ENCODE peak calls at places on chromosomes 16 and 17, in four cellular contexts. One of them, this sample, is unnamed.

GRCh38 chr16:14301150-14302030 is 230.3 kb downstream of the MRTFB start:
- DNase-seq in colonic mucosa: peak; percentile 36
- DNase-seq in testis: no peak
- DNase-seq in CD8-positive, alpha-beta T cell: no peak
- DNase-seq in this sample: peak; percentile 36

GRCh38 chr17:77690271-77691161 is 268.0 kb upstream of the TNRC6C start:
- DNase-seq in colonic mucosa: no peak
- DNase-seq in CD8-positive, alpha-beta T cell: peak; percentile 13
- DNase-seq in testis: no peak
- DNase-seq in this sample: no peak

GRCh38 chr16:15041260-15042011 is 14.4 kb downstream of the NTAN1 start:
- DNase-seq in CD8-positive, alpha-beta T cell: no peak
- DNase-seq in testis: peak; percentile 90
- DNase-seq in colonic mucosa: peak; percentile 78
- DNase-seq in this sample: no peak

GRCh38 chr17:61583660-61584264 is 7.3 kb downstream of the NACA2 start:
- DNase-seq in testis: no peak
- DNase-seq in colonic mucosa: no peak
- DNase-seq in CD8-positive, alpha-beta T cell: no peak
- DNase-seq in this sample: no peak

GRCh38 chr16:14193316-14193871 is 122.3 kb downstream of the MRTFB start:
- DNase-seq in testis: no peak
- DNase-seq in CD8-positive, alpha-beta T cell: no peak
- DNase-seq in colonic mucosa: no peak
- DNase-seq in this sample: no peak

GRCh38 chr16:53022374-53022773 is 30.3 kb downstream of the CHD9NB start:
- DNase-seq in colonic mucosa: peak; percentile 34
- DNase-seq in testis: peak; percentile 62
- DNase-seq in CD8-positive, alpha-beta T cell: no peak
- DNase-seq in this sample: no peak

GRCh38 chr17:80104956-80105375 is 3.6 kb downstream of the GAA start:
- DNase-seq in CD8-positive, alpha-beta T cell: no peak
- DNase-seq in testis: no peak
- DNase-seq in colonic mucosa: no peak
- DNase-seq in this sample: no peak

GRCh38 chr17:55624789-55625433 is 97.8 kb downstream of the TMEM100 start:
- DNase-seq in testis: no peak
- DNase-seq in colonic mucosa: no peak
- DNase-seq in CD8-positive, alpha-beta T cell: no peak
- DNase-seq in this sample: no peak

GRCh38 chr16:64153718-64154117 is 968.1 kb downstream of the CDH11 start:
- DNase-seq in colonic mucosa: no peak
- DNase-seq in CD8-positive, alpha-beta T cell: no peak
- DNase-seq in testis: no peak
- DNase-seq in this sample: no peak

GRCh38 chr17:59897090-59897489 is 4.2 kb downstream of the RPS6KB1 start:
- DNase-seq in colonic mucosa: no peak
- DNase-seq in testis: no peak
- DNase-seq in CD8-positive, alpha-beta T cell: no peak
- DNase-seq in this sample: no peak

GRCh38 chr16:62548095-62548494 is 511.9 kb upstream of the CDH8 start:
- DNase-seq in CD8-positive, alpha-beta T cell: no peak
- DNase-seq in testis: no peak
- DNase-seq in colonic mucosa: no peak
- DNase-seq in this sample: no peak

GRCh38 chr17:61942085-61942484 is 14.3 kb upstream of the INTS2 start:
- DNase-seq in testis: no peak
- DNase-seq in colonic mucosa: no peak
- DNase-seq in CD8-positive, alpha-beta T cell: no peak
- DNase-seq in this sample: no peak

GRCh38 chr17:261640-262039 is 80.2 kb upstream of the DOC2B start:
- DNase-seq in testis: no peak
- DNase-seq in CD8-positive, alpha-beta T cell: no peak
- DNase-seq in colonic mucosa: no peak
- DNase-seq in this sample: no peak

GRCh38 chr17:50087246-50087911 is 7.8 kb upstream of the PDK2 start:
- DNase-seq in testis: peak; percentile 79
- DNase-seq in colonic mucosa: peak; percentile 77
- DNase-seq in CD8-positive, alpha-beta T cell: peak; percentile 69
- DNase-seq in this sample: peak; percentile 65

GRCh38 chr16:50067290-50067853 is 1.6 kb downstream of the HEATR3 start:
- DNase-seq in testis: peak; percentile 50
- DNase-seq in colonic mucosa: peak; percentile 24
- DNase-seq in CD8-positive, alpha-beta T cell: no peak
- DNase-seq in this sample: peak; percentile 34

GRCh38 chr16:86455609-86456008 is 54.7 kb upstream of the FOXF1 start:
- DNase-seq in CD8-positive, alpha-beta T cell: no peak
- DNase-seq in colonic mucosa: no peak
- DNase-seq in testis: no peak
- DNase-seq in this sample: no peak

GRCh38 chr16:48963901-48964615 is 317.6 kb downstream of the CBLN1 start:
- DNase-seq in testis: no peak
- DNase-seq in CD8-positive, alpha-beta T cell: no peak
- DNase-seq in colonic mucosa: no peak
- DNase-seq in this sample: no peak

GRCh38 chr17:79951361-79952264 is 84.1 kb downstream of the TBC1D16 start:
- DNase-seq in testis: peak; percentile 43
- DNase-seq in CD8-positive, alpha-beta T cell: no peak
- DNase-seq in colonic mucosa: no peak
- DNase-seq in this sample: no peak

GRCh38 chr17:44916781-44917241 is 1.5 kb upstream of the GFAP start:
- DNase-seq in testis: no peak
- DNase-seq in CD8-positive, alpha-beta T cell: no peak
- DNase-seq in colonic mucosa: no peak
- DNase-seq in this sample: no peak

GRCh38 chr17:59488805-59489204 is 76.6 kb upstream of the DHX40 start:
- DNase-seq in colonic mucosa: no peak
- DNase-seq in CD8-positive, alpha-beta T cell: no peak
- DNase-seq in testis: no peak
- DNase-seq in this sample: no peak

GRCh38 chr17:77419547-77420475 is 279.0 kb downstream of the SEC14L1 start:
- DNase-seq in colonic mucosa: no peak
- DNase-seq in testis: no peak
- DNase-seq in CD8-positive, alpha-beta T cell: no peak
- DNase-seq in this sample: no peak

GRCh38 chr17:45338996-45339535 is 22.2 kb upstream of the MAP3K14 start:
- DNase-seq in CD8-positive, alpha-beta T cell: no peak
- DNase-seq in colonic mucosa: no peak
- DNase-seq in testis: no peak
- DNase-seq in this sample: no peak

GRCh38 chr17:78890111-78890897 is 12.7 kb downstream of the CEP295NL start:
- DNase-seq in colonic mucosa: peak; percentile 44
- DNase-seq in testis: peak; percentile 57
- DNase-seq in CD8-positive, alpha-beta T cell: peak; percentile 16
- DNase-seq in this sample: peak; percentile 64

GRCh38 chr17:45282683-45283644 is 21.1 kb upstream of the SPATA32 start:
- DNase-seq in testis: no peak
- DNase-seq in colonic mucosa: no peak
- DNase-seq in CD8-positive, alpha-beta T cell: no peak
- DNase-seq in this sample: peak; percentile 11

GRCh38 chr16:57526498-57526897 is 9.9 kb downstream of the CCDC102A start:
- DNase-seq in colonic mucosa: no peak
- DNase-seq in testis: no peak
- DNase-seq in CD8-positive, alpha-beta T cell: no peak
- DNase-seq in this sample: no peak

GRCh38 chr17:73613947-73614655 is 30.1 kb downstream of the SDK2 start:
- DNase-seq in testis: no peak
- DNase-seq in CD8-positive, alpha-beta T cell: no peak
- DNase-seq in colonic mucosa: no peak
- DNase-seq in this sample: no peak

GRCh38 chr17:80356231-80356856 is 58.6 kb upstream of the ENDOV start:
- DNase-seq in testis: no peak
- DNase-seq in colonic mucosa: no peak
- DNase-seq in CD8-positive, alpha-beta T cell: no peak
- DNase-seq in this sample: no peak

GRCh38 chr16:56584276-56584675 is 5.1 kb upstream of the MT3 start:
- DNase-seq in colonic mucosa: no peak
- DNase-seq in testis: no peak
- DNase-seq in CD8-positive, alpha-beta T cell: no peak
- DNase-seq in this sample: no peak

GRCh38 chr16:17470002-17470870 is 524 bp downstream of the XYLT1 start:
- DNase-seq in testis: no peak
- DNase-seq in colonic mucosa: peak; percentile 38
- DNase-seq in CD8-positive, alpha-beta T cell: no peak
- DNase-seq in this sample: peak; percentile 5

GRCh38 chr17:45783593-45784292 is 377 bp upstream of the CRHR1 start:
- DNase-seq in testis: peak; percentile 25
- DNase-seq in CD8-positive, alpha-beta T cell: no peak
- DNase-seq in colonic mucosa: no peak
- DNase-seq in this sample: no peak

GRCh38 chr17:13410874-13411273 is 190.9 kb downstream of the HS3ST3A1 start:
- DNase-seq in CD8-positive, alpha-beta T cell: no peak
- DNase-seq in colonic mucosa: no peak
- DNase-seq in testis: no peak
- DNase-seq in this sample: no peak

GRCh38 chr17:549197-550040 is 165.2 kb downstream of the VPS53 start:
- DNase-seq in CD8-positive, alpha-beta T cell: no peak
- DNase-seq in testis: no peak
- DNase-seq in colonic mucosa: no peak
- DNase-seq in this sample: no peak

GRCh38 chr17:933168-934083 is 46.1 kb downstream of the NXN start:
- DNase-seq in colonic mucosa: no peak
- DNase-seq in CD8-positive, alpha-beta T cell: no peak
- DNase-seq in testis: peak; percentile 26
- DNase-seq in this sample: no peak

GRCh38 chr17:76561799-76562268 is 22.0 kb downstream of the PRCD start:
- DNase-seq in colonic mucosa: no peak
- DNase-seq in testis: no peak
- DNase-seq in CD8-positive, alpha-beta T cell: no peak
- DNase-seq in this sample: no peak

GRCh38 chr16:56945847-56946527 is 14.0 kb downstream of the HERPUD1 start:
- DNase-seq in CD8-positive, alpha-beta T cell: no peak
- DNase-seq in colonic mucosa: no peak
- DNase-seq in testis: no peak
- DNase-seq in this sample: no peak

GRCh38 chr17:68602267-68602644 is 1.1 kb upstream of the FAM20A start:
- DNase-seq in testis: no peak
- DNase-seq in colonic mucosa: no peak
- DNase-seq in CD8-positive, alpha-beta T cell: no peak
- DNase-seq in this sample: no peak

DNA sequence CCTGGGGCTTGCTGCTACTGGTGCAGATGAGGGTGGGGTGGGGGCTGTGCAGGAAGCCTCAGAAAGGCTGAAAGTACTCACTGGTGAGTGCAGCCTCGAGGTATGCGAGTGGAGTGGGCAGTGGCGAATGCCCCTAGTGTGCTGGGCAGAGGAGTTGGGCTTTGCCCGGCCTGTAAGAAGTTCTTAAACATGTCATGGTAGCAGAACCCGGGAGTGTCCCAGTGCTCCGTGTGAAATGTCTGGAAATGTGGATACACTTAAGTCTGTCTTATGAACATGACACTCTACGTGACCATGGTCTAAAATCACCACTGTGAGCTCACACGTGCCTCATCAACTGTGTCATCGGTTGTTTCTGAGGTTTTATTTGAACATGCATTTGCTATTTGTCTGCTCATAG is 1.7 kb downstream of the SMTNL2 start:
- DNase-seq in CD8-positive, alpha-beta T cell: no peak
- DNase-seq in colonic mucosa: no peak
- DNase-seq in testis: no peak
- DNase-seq in this sample: no peak
- H3K4me1 ChIP-seq in CD8-positive, alpha-beta T cell: no peaks in the 10 kb centered on the region
- H3K4me1 ChIP-seq in colonic mucosa: peaks cover 3% of the 10 kb centered on the region
- H3K4me1 ChIP-seq in testis: peaks cover 6% of the 10 kb centered on the region
- H3K4me1 ChIP-seq in this sample: no peaks in the 10 kb centered on the region

DNA sequence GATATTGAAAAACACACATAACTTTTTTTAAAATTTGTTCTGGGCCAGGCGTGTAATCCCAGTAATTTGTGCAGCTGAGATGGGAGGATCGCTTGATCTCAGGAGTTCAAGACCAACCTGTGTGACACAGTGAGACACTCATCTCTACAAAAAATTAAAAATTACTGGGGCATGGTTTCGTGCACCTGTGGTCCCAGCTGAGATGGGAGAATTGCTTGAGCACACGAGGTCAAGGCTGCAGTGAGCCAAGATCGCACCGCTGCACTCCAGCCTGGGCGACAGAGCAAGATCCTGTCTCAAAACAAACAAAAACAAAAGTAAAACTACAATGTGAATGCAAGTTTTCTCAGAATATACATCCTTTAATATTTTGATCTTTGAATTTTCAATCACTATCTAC is 15.1 kb downstream of the C16orf54 start:
- DNase-seq in colonic mucosa: no peak
- DNase-seq in CD8-positive, alpha-beta T cell: no peak
- DNase-seq in testis: no peak
- DNase-seq in this sample: no peak
- H3K4me3 ChIP-seq in colonic mucosa: no peak overlapping the region
- H3K4me3 ChIP-seq in CD8-positive, alpha-beta T cell: peak overlapping the region; percentile 9
- H3K4me3 ChIP-seq in testis: no peak overlapping the region
- H3K4me3 ChIP-seq in this sample: no peak overlapping the region

DNA sequence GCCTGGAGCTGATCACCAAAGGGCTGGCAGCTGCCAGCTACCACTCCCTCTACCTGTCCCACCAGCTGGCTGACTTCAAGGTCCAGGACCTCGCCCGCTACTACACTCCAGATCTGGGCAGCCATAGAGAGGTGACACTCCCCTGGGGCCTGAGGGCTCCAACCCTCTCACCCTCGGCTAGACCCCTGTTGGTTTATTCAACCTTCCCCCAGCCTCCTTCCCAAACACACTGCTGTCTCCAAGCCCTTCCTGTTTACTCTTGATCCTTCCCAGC is 18.0 kb downstream of the ALOX12B start:
- DNase-seq in CD8-positive, alpha-beta T cell: no peak
- DNase-seq in testis: no peak
- DNase-seq in colonic mucosa: peak; percentile 82
- DNase-seq in this sample: no peak
- H3K27me3 ChIP-seq in CD8-positive, alpha-beta T cell: peaks cover 8% of the 10 kb centered on the region
- H3K27me3 ChIP-seq in testis: no peaks in the 10 kb centered on the region
- H3K27me3 ChIP-seq in colonic mucosa: peaks cover 11% of the 10 kb centered on the region
- H3K27me3 ChIP-seq in this sample: peaks cover 9% of the 10 kb centered on the region

DNA sequence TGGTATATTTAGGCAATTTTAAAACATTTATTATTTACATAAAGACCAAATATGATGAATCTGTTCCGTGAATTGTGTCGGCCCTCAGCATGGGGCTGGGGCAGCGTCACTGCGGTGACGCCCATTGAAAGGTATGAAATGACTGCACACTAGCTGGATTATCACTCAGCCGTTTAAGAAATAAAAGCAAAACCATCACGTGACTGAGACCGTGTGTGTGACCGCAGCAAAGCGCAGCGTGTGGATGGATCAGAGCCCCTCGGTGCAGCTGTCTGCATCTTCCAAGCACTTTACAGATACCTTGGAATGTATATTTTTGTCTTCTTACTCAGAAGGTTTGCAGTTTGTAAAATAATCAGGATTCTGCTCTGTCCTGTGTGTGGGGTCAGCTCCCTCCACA is 45.3 kb downstream of the WDR45B start:
- DNase-seq in CD8-positive, alpha-beta T cell: no peak
- DNase-seq in testis: no peak
- DNase-seq in colonic mucosa: no peak
- DNase-seq in this sample: no peak
- H3K4me1 ChIP-seq in CD8-positive, alpha-beta T cell: peaks cover 5% of the 10 kb centered on the region
- H3K4me1 ChIP-seq in testis: no peaks in the 10 kb centered on the region
- H3K4me1 ChIP-seq in colonic mucosa: no peaks in the 10 kb centered on the region
- H3K4me1 ChIP-seq in this sample: no peaks in the 10 kb centered on the region